ENCODE peak calls at places on chromosomes 16 and 17, in seven cellular contexts. L, V, X, P, A, N and Y are unnamed samples.

GRCh38 chr16:2470603-2471015 is 488 bp upstream of the NTN3 start:
- DNase-seq in A (no peak), X (peak; percentile 36), V (no peak), L (no peak), P (no peak), N (no peak), Y (no peak)

GRCh38 chr16:68073902-68074760 is 11.0 kb upstream of the NFATC3 start:
- DNase-seq in A (no peak), P (no peak), X (no peak), L (no peak), V (no peak), N (no peak), Y (no peak)

GRCh38 chr16:6864670-6865069 is 468.0 kb upstream of the RBFOX1 start:
- DNase-seq in P (no peak), X (no peak), A (no peak), V (no peak), L (no peak), N (no peak), Y (no peak)

GRCh38 chr17:67058036-67058435 is 13.7 kb downstream of the CACNG1 start:
- DNase-seq in V (no peak), N (no peak), A (no peak), L (no peak), P (no peak), X (no peak), Y (no peak)

GRCh38 chr17:510223-510917 is 157.8 kb upstream of the RPH3AL start:
- DNase-seq in V (no peak), L (no peak), X (peak; percentile 20), A (no peak), N (no peak), P (no peak), Y (no peak)

GRCh38 chr16:80540516-80541305 is at the start of gene DYNLRB2:
- DNase-seq in P (no peak), L (peak; percentile 96), A (peak; percentile 94), N (peak; percentile 71), V (peak; percentile 85), X (no peak), Y (peak; percentile 87)

GRCh38 chr16:23505942-23506605 is 4.2 kb downstream of the GGA2 start:
- DNase-seq in L (no peak), V (no peak), A (no peak), X (no peak), P (no peak), N (no peak), Y (no peak)

GRCh38 chr17:8935194-8935593 is 30.3 kb downstream of the PIK3R5 start:
- DNase-seq in V (no peak), P (no peak), A (no peak), N (no peak), X (no peak), L (peak; percentile 18), Y (no peak)

GRCh38 chr17:77144227-77144626 is 3.5 kb downstream of the SEC14L1 start:
- DNase-seq in V (no peak), N (no peak), A (no peak), X (no peak), P (no peak), L (no peak), Y (no peak)

GRCh38 chr16:30985401-30986128 is 558 bp downstream of the HSD3B7 start:
- DNase-seq in V (no peak), P (peak; percentile 56), X (peak; percentile 90), N (no peak), L (no peak), A (peak; percentile 91), Y (peak; percentile 39)

GRCh38 chr16:46763147-46763546 is 15.0 kb upstream of the MYLK3 start:
- DNase-seq in V (no peak), X (no peak), N (no peak), P (no peak), A (no peak), L (peak; percentile 24), Y (no peak)

GRCh38 chr16:58507195-58507962 is 7.4 kb downstream of the NDRG4 start:
- DNase-seq in V (no peak), A (no peak), L (no peak), N (no peak), X (no peak), P (no peak), Y (no peak)

GRCh38 chr16:31713945-31714898 is 159.4 kb upstream of the ZNF267 start:
- DNase-seq in N (no peak), A (no peak), P (no peak), X (no peak), L (peak; percentile 10), V (no peak), Y (no peak)

GRCh38 chr16:85113913-85114312 is 1.6 kb upstream of the CIBAR2 start:
- DNase-seq in A (no peak), L (no peak), N (no peak), V (no peak), P (no peak), X (no peak), Y (no peak)

GRCh38 chr17:70259400-70259799 is 90.1 kb downstream of the KCNJ2 start:
- DNase-seq in L (no peak), N (no peak), A (no peak), P (no peak), X (no peak), V (no peak), Y (no peak)

GRCh38 chr16:58658796-58659211 is 25.8 kb downstream of the SLC38A7 start:
- DNase-seq in V (no peak), L (peak; percentile 8), P (no peak), A (no peak), X (no peak), N (no peak), Y (no peak)

GRCh38 chr16:9091867-9092281 is 430 bp downstream of the HAPSTR1 start:
- DNase-seq in A (peak; percentile 45), L (peak; percentile 47), P (no peak), N (peak; percentile 18), V (no peak), X (peak; percentile 27), Y (peak; percentile 18)

GRCh38 chr16:9090960-9091866 is at the start of gene HAPSTR1:
- DNase-seq in N (peak; percentile 100), P (peak; percentile 98), X (peak; percentile 99), A (peak; percentile 99), V (peak; percentile 100), L (peak; percentile 100), Y (peak; percentile 98)

GRCh38 chr16:9092963-9093477 is 1.6 kb downstream of the HAPSTR1 start:
- DNase-seq in L (no peak), X (peak; percentile 40), N (no peak), P (no peak), A (no peak), V (no peak), Y (peak; percentile 17)

GRCh38 chr16:9094008-9094846 is 2.8 kb downstream of the HAPSTR1 start:
- DNase-seq in L (no peak), V (no peak), A (no peak), P (no peak), N (no peak), X (no peak), Y (no peak)

DNA sequence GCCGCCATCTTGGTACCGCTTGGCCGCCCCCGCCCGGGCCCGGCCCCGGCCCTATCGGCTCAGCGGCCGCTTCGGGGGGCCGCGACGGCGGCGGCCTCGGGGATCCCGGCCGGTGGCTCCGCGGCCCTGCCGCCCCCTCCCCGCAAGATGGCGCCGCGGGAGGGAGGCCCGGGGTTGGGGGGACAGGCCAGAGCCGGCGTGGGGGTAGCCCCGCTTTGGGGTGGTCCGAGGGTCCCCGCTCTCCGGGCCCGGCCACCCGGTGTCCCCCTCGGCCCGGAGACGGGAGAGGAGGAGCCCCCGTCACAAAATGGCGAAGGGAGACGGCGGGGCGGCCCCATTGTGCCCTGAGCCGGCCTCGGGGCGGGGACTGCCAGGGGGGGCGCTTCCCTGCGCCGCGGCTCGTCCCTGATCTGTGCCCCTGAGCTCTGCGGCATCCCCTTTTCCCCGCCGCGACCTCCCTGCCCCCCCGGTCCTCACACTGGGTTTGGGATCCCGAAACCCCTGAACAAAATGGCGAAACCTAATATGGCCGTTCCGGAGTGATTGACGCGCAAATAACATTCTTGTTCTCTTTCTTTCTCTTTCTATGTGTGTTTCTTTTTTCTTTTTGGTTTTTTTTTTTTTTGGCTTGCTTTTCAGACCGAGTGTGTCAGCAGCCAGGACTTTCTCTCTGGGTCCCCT is 978 bp downstream of the HAPSTR1 start:
- DNase-seq in X (peak; percentile 42), L (no peak), P (no peak), V (no peak), A (peak; percentile 47), N (peak; percentile 24), Y (peak; percentile 34)
- TF ChIP-seq CTCF in X (no peak), L (peak; percentile 5), P (no peak), V (no peak), A (no peak), N (no peak), Y (peak; percentile 17)

DNA sequence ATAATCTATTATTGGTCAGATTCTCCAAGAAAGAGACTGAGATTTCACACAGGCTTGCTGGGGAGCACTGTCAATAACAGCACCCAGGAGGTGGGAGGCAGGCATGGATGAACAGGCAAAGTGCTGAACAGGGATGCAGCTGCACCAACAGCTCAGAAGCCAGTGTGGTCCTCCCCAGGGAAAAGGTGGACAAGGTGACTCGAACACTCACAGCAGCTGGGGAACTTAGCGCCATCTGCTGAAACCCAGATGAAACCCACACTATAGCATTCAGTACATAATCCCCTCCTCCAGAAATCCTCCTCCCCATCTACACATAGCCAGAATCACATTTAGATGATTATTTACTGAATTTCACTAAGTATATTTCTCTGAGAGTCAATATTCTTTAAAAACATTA is 255.2 kb upstream of the WSB1 start:
- DNase-seq in V (no peak), P (no peak), N (no peak), X (peak; percentile 26), L (no peak), A (no peak), Y (no peak)
- TF ChIP-seq CTCF in V (no peak), P (no peak), N (no peak), X (peak; percentile 67), L (no peak), A (no peak), Y (no peak)

DNA sequence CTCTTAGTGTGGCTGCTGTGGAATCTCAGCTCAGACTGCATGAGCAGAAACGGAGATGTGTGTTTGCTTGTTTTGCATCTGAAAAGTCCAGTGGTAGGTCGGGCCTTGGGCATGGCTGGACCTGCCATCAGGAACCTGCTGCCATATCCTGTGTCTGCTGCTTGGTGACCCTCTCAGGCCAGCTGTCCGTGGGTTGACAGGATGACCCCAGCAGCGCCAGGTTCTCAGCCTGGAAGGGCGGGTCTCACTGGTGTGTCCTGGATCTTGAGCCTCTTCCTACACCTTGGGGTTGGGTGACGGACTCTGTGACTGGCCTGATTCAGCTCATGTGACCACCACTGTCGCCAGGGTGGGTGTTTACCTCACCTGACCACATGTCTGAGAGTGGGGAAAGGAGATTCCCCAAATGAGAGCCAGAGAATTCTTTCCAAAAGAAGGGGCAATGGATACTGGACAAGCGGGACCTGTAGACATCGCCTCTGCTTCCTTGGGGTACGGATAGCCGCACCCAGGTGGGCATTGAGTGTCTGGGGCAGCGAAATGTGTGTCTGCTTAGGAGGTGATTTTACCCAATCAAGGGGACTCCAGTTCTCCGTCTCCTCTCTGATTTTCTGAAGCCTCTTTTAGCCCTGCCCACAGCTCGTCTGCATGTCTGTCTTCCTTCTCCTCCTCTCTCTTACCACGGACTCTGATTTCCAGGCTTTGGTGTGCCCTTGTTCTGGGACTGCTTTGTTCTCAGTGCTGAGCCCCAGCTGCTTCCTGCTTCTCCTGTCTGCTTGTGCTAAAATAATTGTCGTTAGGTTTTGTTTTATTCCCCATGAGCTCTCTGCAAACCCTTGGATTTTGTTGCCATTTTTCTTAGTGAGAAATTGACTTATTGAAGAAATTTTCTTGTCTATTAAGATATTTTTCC is 399.7 kb downstream of the CPPED1 start:
- DNase-seq in P (no peak), X (no peak), N (no peak), V (no peak), A (no peak), L (no peak), Y (no peak)
- TF ChIP-seq CTCF in P (no peak), X (no peak), N (no peak), V (no peak), A (no peak), L (no peak), Y (no peak)

GRCh38 chr17:11797803-11798202 is 199.5 kb downstream of the ZNF18 start:
- DNase-seq in L (no peak), V (no peak), N (no peak), P (no peak), A (no peak), X (peak; percentile 10), Y (no peak)
- TF ChIP-seq CTCF in L (no peak), V (no peak), N (no peak), P (peak; percentile 40), A (no peak), X (peak; percentile 48), Y (peak; percentile 11)